ENCODE peak calls at places on chromosome 2, in nine cellular contexts. A is NCI-H2171 treated with DMSO at 0.1 percent for 48 hours; Y is activated CD8-positive, alpha-beta memory T cell treated with anti-CD3 and anti-CD28 coated beads, Interleukin-2, amount 50 U/mL, for 4 hours; P is T-helper 9 cell; M is anterior cingulate cortex; H is heart right ventricle; Z is neuronal stem cell; I is activated naive CD4-positive, alpha-beta T cell treated with anti-CD3 and anti-CD28 coated beads for 36 hours; O is NCI-H446. U is an unnamed sample.

GRCh38 chr2:240395448-240395847 is 40.0 kb upstream of the GPC1 start:
- DNase-seq in A (no peak), Y (no peak), P (no peak), M (no peak), H (no peak), Z (no peak), I (no peak), O (no peak), U (no peak)

GRCh38 chr2:133986881-133987793 is 266.7 kb upstream of the MGAT5 start:
- DNase-seq in A (peak; percentile 18), Y (no peak), P (no peak), M (no peak), H (no peak), Z (no peak), I (no peak), O (no peak), U (no peak)

GRCh38 chr2:63902149-63902548 is 60.5 kb downstream of the UGP2 start:
- DNase-seq in A (no peak), Y (no peak), P (no peak), M (no peak), H (no peak), Z (no peak), I (no peak), O (no peak), U (no peak)

GRCh38 chr2:161990036-161990435 is 84.0 kb downstream of the DPP4 start:
- DNase-seq in A (no peak), Y (no peak), P (no peak), M (no peak), H (no peak), Z (no peak), I (no peak), O (no peak), U (no peak)

GRCh38 chr2:147989809-147990403 is 30.6 kb downstream of the ORC4 start:
- DNase-seq in A (peak; percentile 76), Y (peak; percentile 24), P (no peak), M (no peak), H (no peak), Z (no peak), I (peak; percentile 40), O (no peak), U (peak; percentile 81)

GRCh38 chr2:181785677-181786344 is 105.5 kb upstream of the NEUROD1 start:
- DNase-seq in A (no peak), Y (no peak), P (no peak), M (no peak), H (no peak), Z (no peak), I (no peak), O (no peak), U (peak; percentile 60)

GRCh38 chr2:191952515-191953270 is 105.8 kb upstream of the CAVIN2 start:
- DNase-seq in A (no peak), Y (no peak), P (no peak), M (no peak), H (no peak), Z (no peak), I (no peak), O (no peak), U (no peak)

GRCh38 chr2:48209214-48209885 is 303.1 kb upstream of the FBXO11 start:
- DNase-seq in A (peak; percentile 18), Y (no peak), P (no peak), M (no peak), H (no peak), Z (no peak), I (no peak), O (no peak), U (peak; percentile 62)

GRCh38 chr2:160324161-160324768 is 124.2 kb upstream of the ITGB6 start:
- DNase-seq in A (peak; percentile 23), Y (peak; percentile 41), P (peak; percentile 26), M (no peak), H (peak; percentile 51), Z (no peak), I (peak; percentile 69), O (no peak), U (peak; percentile 79)

GRCh38 chr2:110852051-110852450 is 119.7 kb downstream of the ACOXL start:
- DNase-seq in A (no peak), Y (no peak), P (no peak), M (no peak), H (no peak), Z (no peak), I (no peak), O (no peak), U (no peak)

GRCh38 chr2:172095905-172096660 is 6.6 kb downstream of the DLX2 start:
- DNase-seq in A (peak; percentile 62), Y (no peak), P (no peak), M (no peak), H (no peak), Z (peak; percentile 41), I (no peak), O (no peak), U (peak; percentile 43)

GRCh38 chr2:169006665-169007064 is 24.5 kb downstream of the ABCB11 start:
- DNase-seq in A (no peak), Y (no peak), P (no peak), M (no peak), H (no peak), Z (no peak), I (no peak), O (no peak), U (no peak)